ENCODE peak calls at places on chromosomes 3 and 15, in nine cellular contexts. One of them, this sample, is unnamed.
A peak's percentile ranks its signal among the peaks of the same experiment; 100 is the strongest.

GRCh38 chr3:4939276-4939675 is 40.0 kb upstream of the BHLHE40 start:
- DNase-seq in activated T-cell treated with anti-CD3 and anti-CD28 coated beads, Interleukin-2, amount 50 U/mL, for 72 hours: no peak
- DNase-seq in body of pancreas: no peak
- DNase-seq in HuH-7: no peak
- DNase-seq in thoracic aorta: no peak
- DNase-seq in RPMI7951: no peak
- DNase-seq in NCI-H510A treated with DMSO at 0.1 percent for 48 hours: no peak
- DNase-seq in naive B cell: no peak
- DNase-seq in aorta: no peak
- DNase-seq in this sample: no peak

GRCh38 chr15:41490355-41490754 is 3.3 kb upstream of the ITPKA start:
- DNase-seq in body of pancreas: no peak
- DNase-seq in aorta: no peak
- DNase-seq in thoracic aorta: no peak
- DNase-seq in HuH-7: no peak
- DNase-seq in RPMI7951: peak; percentile 98
- DNase-seq in NCI-H510A treated with DMSO at 0.1 percent for 48 hours: no peak
- DNase-seq in activated T-cell treated with anti-CD3 and anti-CD28 coated beads, Interleukin-2, amount 50 U/mL, for 72 hours: peak; percentile 69
- DNase-seq in naive B cell: no peak
- DNase-seq in this sample: no peak

GRCh38 chr3:4849739-4850138 is 129.5 kb upstream of the BHLHE40 start:
- DNase-seq in NCI-H510A treated with DMSO at 0.1 percent for 48 hours: no peak
- DNase-seq in activated T-cell treated with anti-CD3 and anti-CD28 coated beads, Interleukin-2, amount 50 U/mL, for 72 hours: no peak
- DNase-seq in body of pancreas: no peak
- DNase-seq in HuH-7: no peak
- DNase-seq in aorta: no peak
- DNase-seq in RPMI7951: no peak
- DNase-seq in naive B cell: no peak
- DNase-seq in thoracic aorta: no peak
- DNase-seq in this sample: no peak

GRCh38 chr3:126005951-126006350 is 37.0 kb downstream of the ROPN1B start:
- DNase-seq in naive B cell: no peak
- DNase-seq in RPMI7951: peak; percentile 38
- DNase-seq in aorta: no peak
- DNase-seq in body of pancreas: no peak
- DNase-seq in HuH-7: no peak
- DNase-seq in activated T-cell treated with anti-CD3 and anti-CD28 coated beads, Interleukin-2, amount 50 U/mL, for 72 hours: no peak
- DNase-seq in NCI-H510A treated with DMSO at 0.1 percent for 48 hours: no peak
- DNase-seq in thoracic aorta: no peak
- DNase-seq in this sample: no peak

GRCh38 chr15:98876461-98877369 is 130.9 kb downstream of the PGPEP1L start:
- DNase-seq in activated T-cell treated with anti-CD3 and anti-CD28 coated beads, Interleukin-2, amount 50 U/mL, for 72 hours: no peak
- DNase-seq in RPMI7951: peak; percentile 49
- DNase-seq in naive B cell: no peak
- DNase-seq in HuH-7: no peak
- DNase-seq in thoracic aorta: no peak
- DNase-seq in aorta: no peak
- DNase-seq in NCI-H510A treated with DMSO at 0.1 percent for 48 hours: no peak
- DNase-seq in body of pancreas: no peak
- DNase-seq in this sample: no peak

GRCh38 chr3:58659051-58659675 is 7.4 kb downstream of the FAM3D start:
- DNase-seq in activated T-cell treated with anti-CD3 and anti-CD28 coated beads, Interleukin-2, amount 50 U/mL, for 72 hours: no peak
- DNase-seq in thoracic aorta: no peak
- DNase-seq in NCI-H510A treated with DMSO at 0.1 percent for 48 hours: no peak
- DNase-seq in aorta: no peak
- DNase-seq in HuH-7: peak; percentile 42
- DNase-seq in body of pancreas: peak; percentile 51
- DNase-seq in RPMI7951: peak; percentile 37
- DNase-seq in naive B cell: no peak
- DNase-seq in this sample: no peak

GRCh38 chr3:67362686-67363085 is 291.7 kb downstream of the SUCLG2 start:
- DNase-seq in RPMI7951: no peak
- DNase-seq in naive B cell: no peak
- DNase-seq in thoracic aorta: no peak
- DNase-seq in aorta: no peak
- DNase-seq in NCI-H510A treated with DMSO at 0.1 percent for 48 hours: no peak
- DNase-seq in body of pancreas: no peak
- DNase-seq in activated T-cell treated with anti-CD3 and anti-CD28 coated beads, Interleukin-2, amount 50 U/mL, for 72 hours: peak; percentile 40
- DNase-seq in HuH-7: no peak
- DNase-seq in this sample: peak; percentile 23

GRCh38 chr3:107574650-107575049 is 51.9 kb downstream of the BBX start:
- DNase-seq in aorta: no peak
- DNase-seq in thoracic aorta: no peak
- DNase-seq in RPMI7951: peak; percentile 41
- DNase-seq in HuH-7: peak; percentile 30
- DNase-seq in body of pancreas: no peak
- DNase-seq in activated T-cell treated with anti-CD3 and anti-CD28 coated beads, Interleukin-2, amount 50 U/mL, for 72 hours: peak; percentile 16
- DNase-seq in NCI-H510A treated with DMSO at 0.1 percent for 48 hours: no peak
- DNase-seq in naive B cell: no peak
- DNase-seq in this sample: peak; percentile 36

GRCh38 chr3:58563386-58564035 is 13.7 kb downstream of the FAM107A start:
- DNase-seq in HuH-7: no peak
- DNase-seq in thoracic aorta: no peak
- DNase-seq in RPMI7951: peak; percentile 33
- DNase-seq in aorta: peak; percentile 41
- DNase-seq in naive B cell: no peak
- DNase-seq in body of pancreas: no peak
- DNase-seq in NCI-H510A treated with DMSO at 0.1 percent for 48 hours: no peak
- DNase-seq in activated T-cell treated with anti-CD3 and anti-CD28 coated beads, Interleukin-2, amount 50 U/mL, for 72 hours: no peak
- DNase-seq in this sample: no peak

GRCh38 chr3:30292192-30292893 is 314.1 kb upstream of the TGFBR2 start:
- DNase-seq in body of pancreas: no peak
- DNase-seq in NCI-H510A treated with DMSO at 0.1 percent for 48 hours: no peak
- DNase-seq in RPMI7951: peak; percentile 69
- DNase-seq in thoracic aorta: no peak
- DNase-seq in activated T-cell treated with anti-CD3 and anti-CD28 coated beads, Interleukin-2, amount 50 U/mL, for 72 hours: no peak
- DNase-seq in naive B cell: no peak
- DNase-seq in aorta: no peak
- DNase-seq in HuH-7: no peak
- DNase-seq in this sample: no peak

GRCh38 chr15:93121994-93122910 is 33.2 kb upstream of the RGMA start:
- DNase-seq in activated T-cell treated with anti-CD3 and anti-CD28 coated beads, Interleukin-2, amount 50 U/mL, for 72 hours: no peak
- DNase-seq in aorta: no peak
- DNase-seq in thoracic aorta: no peak
- DNase-seq in body of pancreas: no peak
- DNase-seq in NCI-H510A treated with DMSO at 0.1 percent for 48 hours: no peak
- DNase-seq in naive B cell: no peak
- DNase-seq in HuH-7: no peak
- DNase-seq in RPMI7951: no peak
- DNase-seq in this sample: peak; percentile 39

GRCh38 chr3:186322761-186323160 is 39.3 kb downstream of the DGKG start:
- DNase-seq in thoracic aorta: no peak
- DNase-seq in naive B cell: no peak
- DNase-seq in body of pancreas: no peak
- DNase-seq in NCI-H510A treated with DMSO at 0.1 percent for 48 hours: no peak
- DNase-seq in RPMI7951: no peak
- DNase-seq in HuH-7: no peak
- DNase-seq in aorta: no peak
- DNase-seq in activated T-cell treated with anti-CD3 and anti-CD28 coated beads, Interleukin-2, amount 50 U/mL, for 72 hours: no peak
- DNase-seq in this sample: no peak

GRCh38 chr15:98746375-98746679 is 98.0 kb downstream of the IGF1R start:
- DNase-seq in NCI-H510A treated with DMSO at 0.1 percent for 48 hours: no peak
- DNase-seq in activated T-cell treated with anti-CD3 and anti-CD28 coated beads, Interleukin-2, amount 50 U/mL, for 72 hours: no peak
- DNase-seq in RPMI7951: no peak
- DNase-seq in HuH-7: no peak
- DNase-seq in body of pancreas: no peak
- DNase-seq in thoracic aorta: no peak
- DNase-seq in naive B cell: no peak
- DNase-seq in aorta: no peak
- DNase-seq in this sample: no peak

GRCh38 chr3:136734382-136735070 is 17.7 kb downstream of the STAG1 start:
- DNase-seq in body of pancreas: no peak
- DNase-seq in aorta: no peak
- DNase-seq in NCI-H510A treated with DMSO at 0.1 percent for 48 hours: no peak
- DNase-seq in thoracic aorta: no peak
- DNase-seq in activated T-cell treated with anti-CD3 and anti-CD28 coated beads, Interleukin-2, amount 50 U/mL, for 72 hours: no peak
- DNase-seq in naive B cell: no peak
- DNase-seq in RPMI7951: no peak
- DNase-seq in HuH-7: no peak
- DNase-seq in this sample: no peak

This sample was measured in MM.1S.